ENCODE peak calls at places on chromosomes 13 and 19, in four cellular contexts. L is psoas muscle, D is lower lobe of right lung, A is ascending aorta. P is an unnamed sample.

GRCh38 chr13:100542546-100543156 is 45.9 kb downstream of the GGACT start:
- DNase-seq in L (no peak), D (no peak), A (no peak), P (peak)

GRCh38 chr19:2323707-2324106 is 4.7 kb downstream of the LSM7 start:
- DNase-seq in L (no peak), D (no peak), A (no peak), P (no peak)

GRCh38 chr13:45341799-45342584 is 1.0 kb upstream of the TPT1 start:
- DNase-seq in L (peak), D (peak), A (peak), P (peak)

GRCh38 chr19:46361915-46362314 is 15.0 kb downstream of the PPP5C start:
- DNase-seq in L (no peak), D (no peak), A (no peak), P (no peak)

GRCh38 chr19:55166530-55167268 is at the start of gene DNAAF3:
- DNase-seq in L (peak), D (peak), A (peak), P (peak)

GRCh38 chr13:45872574-45872973 is 21.0 kb upstream of the SIAH3 start:
- DNase-seq in L (no peak), D (no peak), A (no peak), P (no peak)

GRCh38 chr13:46615888-46616531 is 63.0 kb downstream of the LRCH1 start:
- DNase-seq in L (no peak), D (no peak), A (no peak), P (peak)

GRCh38 chr19:35508129-35508528 is 5.3 kb downstream of the DMKN start:
- DNase-seq in L (no peak), D (no peak), A (no peak), P (no peak)

GRCh38 chr13:76385606-76386005 is 500.6 kb downstream of the KCTD12 start:
- DNase-seq in L (no peak), D (no peak), A (no peak), P (no peak)

GRCh38 chr13:101749584-101749983 is 297.1 kb downstream of the ITGBL1 start:
- DNase-seq in L (no peak), D (no peak), A (no peak), P (no peak)

GRCh38 chr19:39160523-39160861 is 34.9 kb downstream of the PAK4 start:
- DNase-seq in L (no peak), D (no peak), A (peak), P (peak)

GRCh38 chr13:74839656-74840055 is 642.3 kb downstream of the TBC1D4 start:
- DNase-seq in L (no peak), D (no peak), A (no peak), P (peak)

GRCh38 chr19:48826606-48827020 is 9.7 kb downstream of the HSD17B14 start:
- DNase-seq in L (no peak), D (peak), A (no peak), P (no peak)

GRCh38 chr19:46404039-46404883 is 9.1 kb downstream of the CCDC8 start:
- DNase-seq in L (peak), D (peak), A (no peak), P (peak)

GRCh38 chr13:48043789-48044503 is 6.4 kb downstream of the NUDT15 start:
- DNase-seq in L (no peak), D (no peak), A (no peak), P (peak)

GRCh38 chr19:7680606-7681335 is at the start of gene TRAPPC5:
- DNase-seq in L (peak), D (peak), A (peak), P (peak)

GRCh38 chr19:55579766-55580621 is 654 bp downstream of the ZNF579 start:
- DNase-seq in L (peak), D (no peak), A (no peak), P (peak)

GRCh38 chr19:47343194-47343802 is 5.8 kb upstream of the DHX34 start:
- DNase-seq in L (no peak), D (no peak), A (no peak), P (no peak)

GRCh38 chr13:111402441-111402840 is 82.0 kb downstream of the TEX29 start:
- DNase-seq in L (no peak), D (no peak), A (no peak), P (no peak)

GRCh38 chr19:3981373-3981735 is 3.9 kb downstream of the EEF2 start:
- DNase-seq in L (no peak), D (no peak), A (no peak), P (no peak)

GRCh38 chr19:30388327-30388726 is 16.1 kb downstream of the ZNF536 start:
- DNase-seq in L (no peak), D (no peak), A (no peak), P (no peak)

GRCh38 chr13:76438050-76438449 is 448.2 kb downstream of the KCTD12 start:
- DNase-seq in L (no peak), D (no peak), A (no peak), P (no peak)

GRCh38 chr13:28273919-28274318 is 135.6 kb downstream of the PAN3 start:
- DNase-seq in L (no peak), D (no peak), A (no peak), P (peak)

GRCh38 chr19:32330149-32330548 is 15.3 kb upstream of the ZNF507 start:
- DNase-seq in L (no peak), D (no peak), A (no peak), P (peak)

GRCh38 chr19:46384396-46384795 is 29.0 kb downstream of the CCDC8 start:
- DNase-seq in L (no peak), D (peak), A (peak), P (no peak)

GRCh38 chr19:39915101-39915847 is 19.2 kb downstream of the FCGBP start:
- DNase-seq in L (no peak), D (no peak), A (no peak), P (no peak)

GRCh38 chr13:97125051-97125809 is 96.9 kb upstream of the MBNL2 start:
- DNase-seq in L (peak), D (no peak), A (no peak), P (peak)

GRCh38 chr13:113155982-113156655 is 2.3 kb upstream of the PROZ start:
- DNase-seq in L (no peak), D (no peak), A (peak), P (no peak)

GRCh38 chr19:8316351-8317125 is 4.6 kb downstream of the NDUFA7 start:
- DNase-seq in L (peak), D (no peak), A (no peak), P (no peak)

GRCh38 chr13:95498886-95499285 is 53.6 kb upstream of the CLDN10 start:
- DNase-seq in L (no peak), D (no peak), A (no peak), P (no peak)

GRCh38 chr13:84481958-84482357 is 599.7 kb upstream of the SLITRK1 start:
- DNase-seq in L (no peak), D (no peak), A (no peak), P (peak)

GRCh38 chr19:51460164-51460992 is 2.1 kb upstream of the SIGLEC8 start:
- DNase-seq in L (no peak), D (no peak), A (peak), P (peak)

GRCh38 chr19:48085077-48085476 is 25.5 kb downstream of the PLA2G4C start:
- DNase-seq in L (no peak), D (no peak), A (no peak), P (no peak)

GRCh38 chr19:13979686-13980085 is 26.4 kb downstream of the RFX1 start:
- DNase-seq in L (no peak), D (no peak), A (no peak), P (no peak)
- H3K4me3 ChIP-seq in L (peak), D (peak), A (no peak), P (no peak)

GRCh38 chr13:103067751-103068563 is 1.7 kb upstream of the SLC10A2 start:
- DNase-seq in L (no peak), D (no peak), A (no peak), P (no peak)
- TF ChIP-seq CTCF in L (no peak), D (no peak), A (no peak), P (no peak)

GRCh38 chr13:31424130-31424729 is 224.5 kb downstream of the B3GLCT start:
- DNase-seq in L (peak), D (peak), A (peak), P (peak)
- H3K4me3 ChIP-seq in L (no peak), D (no peak), A (no peak), P (no peak)

GRCh38 chr13:109869312-109870237 is 83.2 kb upstream of the IRS2 start:
- DNase-seq in L (peak), D (peak), A (peak), P (peak)
- TF ChIP-seq CTCF in L (no peak), D (peak), A (peak), P (peak)

GRCh38 chr19:56993851-56994250 is 125.9 kb upstream of the USP29 start:
- DNase-seq in L (no peak), D (no peak), A (no peak), P (no peak)

GRCh38 chr19:56994251-56995017 is 125.4 kb upstream of the USP29 start:
- DNase-seq in L (no peak), D (no peak), A (no peak), P (no peak)

DNA sequence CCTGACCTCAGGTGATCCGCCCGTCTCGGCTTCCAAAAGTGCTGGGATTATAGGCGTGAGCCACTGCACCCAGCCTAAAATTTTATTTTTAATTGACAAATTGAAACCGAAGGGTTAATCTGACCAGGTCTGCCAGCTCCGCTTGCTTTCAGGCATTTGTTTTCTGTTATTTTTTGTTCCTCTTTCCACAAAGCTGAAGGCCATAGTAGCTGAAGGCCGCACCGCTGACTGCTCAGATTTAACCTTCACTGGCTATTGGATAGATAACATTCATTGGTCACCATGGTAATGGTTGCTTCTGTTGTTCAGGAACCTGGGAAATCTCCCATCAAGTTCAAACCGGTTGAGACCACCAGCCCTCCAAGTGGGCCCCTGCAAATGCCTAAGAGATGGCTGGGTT is 124.5 kb upstream of the USP29 start:
- DNase-seq in L (no peak), D (no peak), A (no peak), P (no peak)
- H3K4me3 ChIP-seq in L (no peak), D (no peak), A (no peak), P (no peak)

DNA sequence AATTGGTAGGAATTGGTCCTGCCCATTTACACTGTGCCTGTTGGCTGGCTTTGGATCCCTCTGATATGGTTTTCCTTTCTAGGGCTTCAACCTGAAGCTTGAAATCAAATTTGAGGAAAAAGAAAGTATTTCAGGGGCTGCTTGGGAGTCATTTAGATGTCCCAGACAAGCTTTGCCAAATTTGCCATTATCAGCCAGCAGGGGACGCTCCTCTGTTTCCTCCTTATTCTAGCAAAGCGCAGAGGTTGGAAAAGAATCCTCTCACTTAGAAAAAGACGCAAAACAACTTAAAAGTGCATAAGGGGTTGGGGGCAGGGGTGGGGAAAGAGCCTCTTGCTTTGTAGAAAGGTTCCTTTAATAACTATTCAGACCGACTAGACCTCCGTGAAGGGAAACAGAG is 1211.1 kb upstream of the PCDH20 start:
- DNase-seq in L (no peak), D (no peak), A (no peak), P (no peak)
- TF ChIP-seq CTCF in L (no peak), D (no peak), A (no peak), P (no peak)

P was measured in fibroblast of pulmonary artery.